ENCODE peak calls at places on chromosomes 7 and 10, in eight cellular contexts. E, Y, Z, M, S, O, I and G are unnamed samples. For H3K9me3, the result is how much of the 10 kb centered on the place peaks cover.

GRCh38 chr10:218753-219152 is 83.5 kb downstream of the ZMYND11 start:
- DNase-seq in S (peak), E (no peak), I (no peak), O (no peak), M (no peak), Y (no peak), Z (no peak), G (no peak)

GRCh38 chr10:58994226-58995057 is 182.0 kb upstream of the PHYHIPL start:
- DNase-seq in O (no peak), M (no peak), I (no peak), S (peak), Y (no peak), Z (no peak), E (no peak), G (no peak)

GRCh38 chr10:113221756-113222168 is 271.7 kb downstream of the TCF7L2 start:
- DNase-seq in S (no peak), Z (no peak), Y (no peak), I (no peak), E (no peak), M (no peak), O (peak), G (no peak)

GRCh38 chr10:101351017-101351416 is 2.9 kb upstream of the BTRC start:
- DNase-seq in Z (no peak), O (no peak), Y (no peak), E (no peak), M (no peak), S (no peak), I (no peak), G (no peak)

GRCh38 chr10:131652416-131652815 is 248.4 kb upstream of the PPP2R2D start:
- DNase-seq in O (no peak), I (no peak), Z (no peak), M (no peak), S (no peak), Y (no peak), E (no peak), G (no peak)

GRCh38 chr10:53358536-53358935 is 586.0 kb upstream of the MBL2 start:
- DNase-seq in Y (no peak), Z (no peak), E (no peak), O (no peak), M (no peak), I (no peak), S (no peak), G (no peak)

GRCh38 chr7:2049782-2050510 is 182.8 kb downstream of the MAD1L1 start:
- DNase-seq in O (no peak), Y (no peak), I (peak), Z (no peak), E (peak), S (no peak), M (no peak), G (no peak)

GRCh38 chr10:102752934-102753664 is 9.4 kb downstream of the WBP1L start:
- DNase-seq in O (peak), I (no peak), M (no peak), E (no peak), S (peak), Y (no peak), Z (no peak), G (no peak)

GRCh38 chr7:157158400-157158799 is 19.7 kb downstream of the UBE3C start:
- DNase-seq in E (no peak), Z (no peak), M (peak), O (no peak), I (no peak), S (no peak), Y (no peak), G (no peak)

GRCh38 chr10:44279376-44279775 is 105.5 kb downstream of the CXCL12 start:
- DNase-seq in S (no peak), Z (no peak), M (no peak), Y (no peak), E (no peak), O (no peak), I (no peak), G (no peak)

GRCh38 chr7:150860291-150860977 is 8.1 kb downstream of the AOC1 start:
- DNase-seq in Y (no peak), I (no peak), M (no peak), O (peak), E (no peak), S (no peak), Z (no peak), G (no peak)

GRCh38 chr7:27917774-27918314 is 177.9 kb downstream of the TAX1BP1 start:
- DNase-seq in Z (no peak), O (no peak), M (no peak), S (no peak), Y (no peak), I (no peak), E (no peak), G (no peak)

GRCh38 chr7:143068446-143068845 is 16.3 kb downstream of the OR6V1 start:
- DNase-seq in S (no peak), E (no peak), I (no peak), Y (no peak), M (no peak), O (no peak), Z (no peak), G (no peak)

GRCh38 chr10:124917939-124918830 is 23.7 kb upstream of the ZRANB1 start:
- DNase-seq in Y (peak), S (peak), E (no peak), M (no peak), Z (no peak), O (no peak), I (no peak), G (no peak)

GRCh38 chr7:69412331-69413146 is 185.7 kb upstream of the AUTS2 start:
- DNase-seq in Y (no peak), M (no peak), E (no peak), Z (no peak), O (peak), S (no peak), I (no peak), G (no peak)

GRCh38 chr7:23293500-23294073 is 5.6 kb upstream of the MALSU1 start:
- DNase-seq in M (no peak), E (no peak), Z (no peak), Y (no peak), O (no peak), S (no peak), I (no peak), G (no peak)

GRCh38 chr10:17538941-17539340 is 78.2 kb downstream of the HACD1 start:
- DNase-seq in M (no peak), Y (no peak), I (no peak), O (no peak), S (no peak), E (no peak), Z (no peak), G (no peak)

GRCh38 chr7:36863901-36864701 is 139.8 kb upstream of the AOAH start:
- DNase-seq in Z (no peak), M (no peak), I (no peak), E (peak), O (peak), Y (no peak), S (no peak), G (no peak)

GRCh38 chr10:63573068-63573697 is 52.0 kb downstream of the REEP3 start:
- DNase-seq in S (peak), M (no peak), E (no peak), I (no peak), O (peak), Y (no peak), Z (no peak), G (peak)

GRCh38 chr7:86058649-86059048 is 585.1 kb upstream of the GRM3 start:
- DNase-seq in O (no peak), Z (no peak), Y (no peak), E (no peak), S (no peak), M (no peak), I (peak), G (no peak)

GRCh38 chr10:114482480-114482879 is 78.2 kb upstream of the AFAP1L2 start:
- DNase-seq in S (no peak), I (no peak), Z (no peak), M (no peak), O (peak), E (no peak), Y (no peak), G (no peak)

GRCh38 chr7:133688483-133689239 is 435.8 kb downstream of the EXOC4 start:
- DNase-seq in M (no peak), O (no peak), Z (no peak), I (no peak), E (no peak), S (no peak), Y (no peak), G (no peak)

GRCh38 chr7:82624337-82624736 is 180.8 kb upstream of the CACNA2D1 start:
- DNase-seq in Y (no peak), M (no peak), S (peak), O (no peak), E (no peak), Z (no peak), I (no peak), G (no peak)

GRCh38 chr10:62851449-62851848 is 35.3 kb upstream of the EGR2 start:
- DNase-seq in O (no peak), Y (no peak), E (no peak), M (no peak), I (no peak), Z (no peak), S (peak), G (no peak)

GRCh38 chr7:34759477-34760125 is 101.6 kb downstream of the NPSR1 start:
- DNase-seq in S (peak), Z (no peak), M (peak), Y (no peak), I (no peak), E (no peak), O (peak), G (peak)

GRCh38 chr7:126605056-126605455 is 647.7 kb downstream of the GRM8 start:
- DNase-seq in I (no peak), Z (no peak), Y (no peak), M (no peak), E (no peak), O (peak), S (no peak), G (no peak)

GRCh38 chr10:35456175-35456574 is 119.9 kb downstream of the CCNY start:
- DNase-seq in Z (no peak), O (no peak), Y (no peak), E (no peak), M (no peak), I (no peak), S (no peak), G (no peak)

GRCh38 chr10:35460852-35461460 is 124.6 kb downstream of the CCNY start:
- DNase-seq in E (no peak), O (no peak), S (no peak), Y (no peak), Z (no peak), I (no peak), M (no peak), G (no peak)

GRCh38 chr10:35459449-35459847 is 123.1 kb downstream of the CCNY start:
- DNase-seq in Z (no peak), O (no peak), Y (no peak), M (no peak), I (no peak), E (no peak), S (no peak), G (no peak)

GRCh38 chr10:35456784-35457183 is 120.5 kb downstream of the CCNY start:
- DNase-seq in S (no peak), Z (no peak), E (no peak), Y (no peak), O (no peak), M (no peak), I (no peak), G (no peak)

GRCh38 chr10:35458500-35459448 is 122.5 kb downstream of the CCNY start:
- DNase-seq in S (no peak), E (no peak), Y (no peak), M (no peak), I (no peak), O (no peak), Z (no peak), G (no peak)
- H3K27ac ChIP-seq in S (no peak), E (no peak), Y (no peak), M (peak), I (peak), O (no peak), Z (no peak), G (no peak)

DNA sequence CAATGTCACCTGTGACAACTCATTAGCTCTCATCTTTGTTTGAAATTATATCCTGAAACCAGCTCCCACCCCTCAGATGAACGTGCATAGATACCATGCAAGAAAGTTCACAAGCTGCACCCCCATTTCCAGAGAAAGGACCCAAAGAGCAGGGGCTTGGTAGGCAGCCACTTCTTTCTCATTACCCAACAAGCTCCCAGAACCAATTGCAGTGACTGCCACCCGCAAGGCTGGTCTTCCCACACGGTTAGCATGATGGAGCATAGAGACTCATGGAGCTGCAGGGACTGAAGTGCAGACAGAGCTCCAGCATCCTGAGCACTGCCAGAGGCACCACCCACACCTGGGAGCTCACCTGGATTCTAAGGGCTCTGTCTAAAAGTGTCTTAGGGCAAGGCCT is 28.5 kb downstream of the FRMPD2 start:
- DNase-seq in Y (no peak), E (no peak), M (no peak), S (no peak), Z (no peak), I (no peak), O (no peak), G (no peak)
- H3K4me3 ChIP-seq in Y (no peak), E (no peak), M (no peak), S (no peak), Z (no peak), I (no peak), O (no peak), G (no peak)

GRCh38 chr10:69435966-69436520 is 15.2 kb upstream of the TSPAN15 start:
- DNase-seq in S (no peak), O (no peak), Y (no peak), I (no peak), M (no peak), Z (no peak), E (no peak), G (no peak)

GRCh38 chr10:69439813-69440506 is 11.3 kb upstream of the TSPAN15 start:
- DNase-seq in O (no peak), Y (no peak), Z (no peak), I (no peak), S (peak), E (no peak), M (no peak), G (no peak)

GRCh38 chr10:69438531-69439349 is 12.5 kb upstream of the TSPAN15 start:
- DNase-seq in S (peak), M (no peak), E (no peak), O (peak), Z (no peak), Y (no peak), I (no peak), G (no peak)

GRCh38 chr10:69439350-69439739 is 11.9 kb upstream of the TSPAN15 start:
- DNase-seq in E (no peak), I (no peak), S (no peak), M (no peak), O (no peak), Y (no peak), Z (no peak), G (no peak)

DNA sequence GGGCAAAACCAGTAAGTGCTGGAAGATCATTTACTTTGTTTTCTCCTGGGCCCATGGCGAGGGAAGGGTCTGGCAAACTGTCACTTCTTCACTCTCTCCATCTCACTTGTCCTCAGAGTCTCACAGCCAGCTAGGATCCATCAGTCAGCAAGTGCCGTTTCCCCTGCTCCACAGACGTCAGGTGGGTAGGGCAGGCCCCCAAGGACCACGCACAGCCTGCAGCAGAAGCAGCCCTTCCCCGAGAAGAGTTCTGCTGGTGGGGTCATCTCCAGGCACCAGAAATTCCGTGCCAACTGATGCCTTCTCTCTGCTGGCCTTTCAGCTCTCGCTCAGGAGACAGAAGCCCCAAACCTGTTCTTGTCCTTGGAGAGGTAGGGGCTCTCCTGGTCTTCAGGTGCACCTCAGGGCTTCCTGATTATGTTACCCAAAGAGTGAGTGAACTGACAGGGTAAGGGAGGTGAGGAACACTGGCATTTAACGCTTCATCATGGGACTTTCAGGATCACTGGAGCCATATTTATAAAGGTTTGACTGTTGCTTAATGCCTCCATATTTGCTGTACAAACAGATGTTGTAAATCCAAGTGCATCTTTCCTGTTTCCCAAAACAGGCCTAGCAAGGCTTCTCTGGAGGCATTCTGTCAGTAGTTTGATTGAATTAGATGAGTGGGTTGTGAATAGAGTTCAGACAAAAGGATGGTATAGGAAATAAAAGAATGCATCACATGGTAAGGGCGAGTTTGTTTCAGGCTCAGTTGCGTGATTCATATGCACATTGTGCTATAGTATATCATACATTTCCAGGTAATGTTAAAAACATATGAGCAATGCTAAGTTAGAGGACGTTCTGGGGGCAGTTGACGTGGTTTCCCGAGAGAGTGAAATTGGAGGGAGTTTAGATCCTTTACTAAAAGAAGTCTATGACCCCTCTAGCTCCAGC is 13.7 kb upstream of the TSPAN15 start:
- DNase-seq in E (no peak), Z (no peak), S (no peak), O (no peak), Y (no peak), I (no peak), M (no peak), G (no peak)
- H3K9me3 ChIP-seq in E (under half), Z (under half), S (under half), O (under half), Y (under half), I (under half), M (under half), G (under half)

GRCh38 chr10:77715536-77715935 is 77.9 kb upstream of the KCNMA1 start:
- DNase-seq in S (no peak), Y (no peak), I (no peak), Z (no peak), O (no peak), M (no peak), E (no peak), G (no peak)

GRCh38 chr10:77718957-77719356 is 81.3 kb upstream of the KCNMA1 start:
- DNase-seq in O (no peak), Y (no peak), M (no peak), Z (no peak), E (no peak), S (no peak), I (no peak), G (no peak)

GRCh38 chr10:77713506-77714280 is 76.1 kb upstream of the KCNMA1 start:
- DNase-seq in E (no peak), Y (no peak), O (peak), Z (no peak), S (no peak), M (no peak), I (no peak), G (no peak)

GRCh38 chr10:77715081-77715480 is 77.5 kb upstream of the KCNMA1 start:
- DNase-seq in E (no peak), Z (no peak), Y (no peak), S (no peak), O (no peak), M (no peak), I (no peak), G (no peak)

GRCh38 chr10:77716943-77717735 is 79.5 kb upstream of the KCNMA1 start:
- DNase-seq in O (no peak), S (peak), Z (no peak), Y (no peak), I (no peak), E (no peak), M (no peak), G (no peak)
- H3K27ac ChIP-seq in O (no peak), S (no peak), Z (no peak), Y (no peak), I (no peak), E (no peak), M (no peak), G (no peak)

GRCh38 chr7:104033837-104034236 is 44.4 kb upstream of the RELN start:
- DNase-seq in O (no peak), M (no peak), Z (no peak), Y (no peak), S (no peak), E (no peak), I (no peak), G (no peak)
- H3K4me3 ChIP-seq in O (no peak), M (no peak), Z (no peak), Y (no peak), S (no peak), E (no peak), I (no peak), G (no peak)

DNA sequence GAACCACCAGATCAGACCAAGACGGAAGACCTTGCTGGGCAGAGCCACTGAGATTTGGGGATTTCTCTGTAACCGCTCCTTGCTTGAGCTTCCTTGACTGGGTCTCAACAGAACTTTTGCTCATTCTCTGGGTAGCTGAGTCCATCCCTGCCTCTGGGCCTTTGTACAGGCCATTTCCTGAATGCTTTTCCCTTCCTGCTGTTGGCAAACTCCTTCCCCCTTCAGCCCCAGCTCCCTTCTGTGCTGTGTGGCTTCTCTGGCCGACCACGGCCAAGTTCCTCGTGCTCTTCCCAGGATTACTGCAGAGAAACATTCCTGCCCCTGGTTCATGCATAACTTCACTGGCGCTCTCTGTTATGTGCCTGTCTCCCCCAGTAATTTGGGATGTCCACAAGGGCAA is 150.5 kb upstream of the GPR26 start:
- DNase-seq in M (no peak), O (no peak), S (no peak), Z (no peak), Y (no peak), I (no peak), E (no peak), G (no peak)
- H3K9me3 ChIP-seq in M (under half), O (under half), S (under half), Z (under half), Y (under half), I (under half), E (under half), G (under half)